ENCODE peak calls at places on chromosomes 5 and 9, in six cellular contexts. D is cardiac muscle cell; P is CD8-positive, alpha-beta T cell; V is fibroblast of the aortic adventitia; G is DND-41; I is WERI-Rb-1. U is an unnamed sample.

GRCh38 chr9:88532320-88532719 is 2.7 kb upstream of the NXNL2 start:
- DNase-seq in D (peak), I (no peak), G (no peak), P (no peak), V (peak), U (no peak)

GRCh38 chr5:76269259-76269958 is 133.7 kb upstream of the IQGAP2 start:
- DNase-seq in P (no peak), I (no peak), D (no peak), G (no peak), V (no peak), U (no peak)

GRCh38 chr9:129253820-129254381 is 75.8 kb upstream of the IER5L start:
- DNase-seq in G (no peak), D (peak), I (no peak), P (no peak), V (peak), U (no peak)

GRCh38 chr5:40480392-40480791 is 199.3 kb upstream of the PTGER4 start:
- DNase-seq in P (no peak), I (no peak), G (no peak), D (no peak), V (no peak), U (no peak)

GRCh38 chr5:98779264-98779877 is 5.9 kb downstream of the RGMB start:
- DNase-seq in G (no peak), P (no peak), D (no peak), V (no peak), I (no peak), U (no peak)

GRCh38 chr9:84371737-84372136 is 31.2 kb upstream of the SLC28A3 start:
- DNase-seq in V (peak), D (peak), I (no peak), P (no peak), G (no peak), U (no peak)

GRCh38 chr9:83656032-83656680 is 33.2 kb downstream of the IDNK start:
- DNase-seq in G (no peak), I (no peak), P (no peak), V (no peak), D (no peak), U (no peak)

GRCh38 chr9:15306068-15306756 is 804 bp downstream of the TTC39B start:
- DNase-seq in P (peak), G (no peak), I (no peak), D (peak), V (peak), U (peak)

GRCh38 chr5:141172381-141173204 is at the start of gene PCDHB7:
- DNase-seq in P (no peak), I (peak), V (peak), G (peak), D (peak), U (no peak)

GRCh38 chr5:177600458-177601018 is 606 bp downstream of the B4GALT7 start:
- DNase-seq in D (peak), P (no peak), V (peak), I (no peak), G (no peak), U (no peak)

GRCh38 chr5:149757186-149757950 is 27.3 kb downstream of the PPARGC1B start:
- DNase-seq in V (no peak), P (no peak), I (no peak), D (no peak), G (no peak), U (no peak)

GRCh38 chr9:106146066-106146840 is 451.9 kb downstream of the TMEM38B start:
- DNase-seq in P (no peak), V (no peak), G (no peak), D (no peak), I (no peak), U (no peak)

GRCh38 chr5:178667685-178668084 is 40.8 kb upstream of the CLK4 start:
- DNase-seq in I (no peak), V (no peak), P (no peak), G (no peak), D (no peak), U (no peak)

GRCh38 chr5:90020575-90021535 is 388.7 kb downstream of the CETN3 start:
- DNase-seq in P (no peak), G (no peak), V (peak), D (peak), I (no peak), U (no peak)

GRCh38 chr9:128203842-128204551 is 818 bp downstream of the DNM1 start:
- DNase-seq in G (peak), D (peak), I (peak), V (peak), P (no peak), U (peak)

GRCh38 chr9:26264709-26265601 is 586.7 kb upstream of the TUSC1 start:
- DNase-seq in G (no peak), D (peak), I (no peak), P (no peak), V (peak), U (no peak)

GRCh38 chr9:118577121-118577520 is 792.1 kb downstream of the BRINP1 start:
- DNase-seq in I (no peak), P (no peak), G (no peak), V (peak), D (peak), U (no peak)

GRCh38 chr9:35691325-35691631 is 1.6 kb upstream of the TPM2 start:
- DNase-seq in V (no peak), G (no peak), I (no peak), P (no peak), D (no peak), U (no peak)

GRCh38 chr5:150931368-150931965 is 26.7 kb upstream of the ZNF300 start:
- DNase-seq in V (no peak), D (peak), I (no peak), G (no peak), P (no peak), U (no peak)

GRCh38 chr5:1003296-1003937 is 5.2 kb upstream of the NKD2 start:
- DNase-seq in D (peak), V (no peak), P (peak), I (peak), G (no peak), U (no peak)

DNA sequence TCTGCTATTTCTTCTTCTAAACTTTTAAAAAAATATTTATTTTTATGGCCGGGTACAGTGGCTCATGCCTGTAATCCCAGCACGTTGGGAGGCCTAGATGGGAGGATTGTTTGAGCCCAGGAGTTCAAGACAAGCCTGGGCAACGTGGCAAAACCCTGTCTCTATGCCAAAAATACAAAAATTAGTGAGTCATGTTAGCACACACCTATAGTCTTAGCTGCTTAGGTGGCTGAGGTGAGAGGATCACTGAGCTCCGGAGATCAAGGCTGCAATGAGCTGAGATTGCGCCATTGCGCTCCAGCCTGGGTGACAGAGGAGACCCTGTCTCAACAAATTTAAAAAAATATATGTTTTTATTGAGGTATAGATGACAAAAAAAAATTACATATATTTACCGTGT is 5.6 kb downstream of the AP3S1 start:
- DNase-seq in P (no peak), D (no peak), G (no peak), V (no peak), I (no peak), U (no peak)
- TF ChIP-seq CTCF in P (no peak), D (no peak), G (no peak), V (no peak), I (no peak), U (no peak)

GRCh38 chr5:142586552-142586951 is 99.3 kb downstream of the FGF1 start:
- DNase-seq in V (no peak), G (no peak), I (no peak), P (no peak), D (no peak), U (no peak)

GRCh38 chr5:142590451-142591240 is 95.2 kb downstream of the FGF1 start:
- DNase-seq in D (no peak), V (no peak), I (no peak), G (no peak), P (no peak), U (no peak)

GRCh38 chr5:142584843-142585242 is 101.0 kb downstream of the FGF1 start:
- DNase-seq in G (no peak), P (no peak), V (peak), I (no peak), D (peak), U (no peak)

GRCh38 chr5:142585451-142585850 is 100.4 kb downstream of the FGF1 start:
- DNase-seq in V (no peak), P (no peak), I (no peak), D (no peak), G (no peak), U (no peak)

DNA sequence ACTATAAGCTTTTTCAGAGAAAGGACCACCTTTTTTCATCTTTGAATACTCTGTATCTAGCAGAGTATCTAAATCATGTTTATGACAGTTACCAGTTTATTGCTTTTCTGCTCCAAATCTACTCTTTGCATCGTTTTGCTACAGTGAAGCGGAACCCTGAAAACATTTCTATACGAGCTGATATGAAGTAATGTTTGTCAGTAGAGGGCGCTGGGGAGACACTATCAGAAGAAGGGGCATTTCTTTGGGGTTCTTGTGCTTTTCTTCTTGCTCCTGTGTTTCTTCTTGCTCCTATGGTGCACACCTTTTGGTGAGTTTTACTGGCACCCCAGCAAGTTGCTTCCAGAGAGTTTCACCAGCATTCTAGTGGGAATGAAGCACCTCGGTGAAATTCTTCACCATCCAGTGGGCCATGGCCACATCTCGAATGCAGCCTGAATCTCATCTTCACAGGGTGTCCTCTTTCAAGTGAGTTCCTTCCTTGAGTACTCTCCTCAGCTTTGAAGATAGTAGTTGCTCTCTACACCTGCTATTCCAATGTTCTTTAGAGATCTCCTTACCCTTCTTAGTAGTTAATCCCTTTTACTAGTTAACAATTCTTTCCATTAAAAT is 98.4 kb downstream of the FGF1 start:
- DNase-seq in P (no peak), D (peak), G (peak), V (peak), I (peak), U (no peak)
- TF ChIP-seq CTCF in P (peak), D (peak), G (peak), V (peak), I (peak), U (no peak)

GRCh38 chr9:122403381-122404002 is 32.7 kb downstream of the PTGS1 start:
- DNase-seq in G (no peak), V (peak), I (no peak), P (no peak), D (no peak), U (no peak)

GRCh38 chr9:122397749-122398148 is 26.9 kb downstream of the PTGS1 start:
- DNase-seq in V (no peak), I (no peak), D (peak), P (no peak), G (no peak), U (no peak)

GRCh38 chr9:122398371-122398924 is 27.6 kb downstream of the PTGS1 start:
- DNase-seq in G (no peak), V (no peak), P (no peak), D (peak), I (no peak), U (no peak)

GRCh38 chr9:122406264-122406890 is 35.6 kb downstream of the PTGS1 start:
- DNase-seq in I (no peak), V (no peak), P (no peak), G (no peak), D (no peak), U (no peak)

GRCh38 chr9:122402403-122403268 is 31.8 kb downstream of the PTGS1 start:
- DNase-seq in V (peak), D (peak), I (no peak), G (no peak), P (no peak), U (no peak)
- TF ChIP-seq CTCF in V (no peak), D (no peak), I (no peak), G (no peak), P (no peak), U (no peak)

GRCh38 chr9:115992834-115993233 is 160.8 kb upstream of the PAPPA start:
- DNase-seq in G (no peak), V (peak), P (no peak), I (no peak), D (no peak), U (no peak)
- TF ChIP-seq CTCF in G (no peak), V (no peak), P (no peak), I (no peak), D (no peak), U (no peak)

DNA sequence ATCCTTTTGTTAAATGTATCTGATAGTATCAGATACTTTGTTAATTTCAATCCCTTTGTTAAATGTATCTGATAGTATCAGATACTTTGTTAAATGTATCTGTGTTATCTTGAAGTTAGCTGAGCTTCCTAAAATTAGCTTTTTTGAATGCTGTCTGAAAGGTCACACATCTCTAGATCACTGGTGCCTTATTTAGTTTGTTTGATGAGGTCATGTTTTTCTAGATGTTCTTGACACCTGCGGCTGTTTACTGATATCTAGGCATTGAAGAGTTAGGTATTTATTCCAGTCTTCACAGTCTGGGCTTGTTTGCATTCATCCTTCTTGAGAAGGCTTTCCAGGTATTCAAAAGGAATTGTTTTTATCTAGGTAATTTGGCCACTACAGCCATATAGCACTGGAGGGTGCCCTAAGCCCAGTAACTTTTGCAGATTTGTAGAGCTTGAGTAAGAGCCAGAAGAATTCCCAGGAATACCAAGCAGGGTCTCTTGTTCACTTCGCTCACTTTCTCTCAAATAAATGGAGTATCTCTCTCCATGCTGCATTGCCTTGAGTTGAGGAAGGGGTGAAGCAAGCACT is 435.4 kb upstream of the GRAMD2B start:
- DNase-seq in V (no peak), I (no peak), P (no peak), G (no peak), D (peak), U (no peak)
- TF ChIP-seq CTCF in V (no peak), I (no peak), P (no peak), G (no peak), D (no peak), U (no peak)

DNA sequence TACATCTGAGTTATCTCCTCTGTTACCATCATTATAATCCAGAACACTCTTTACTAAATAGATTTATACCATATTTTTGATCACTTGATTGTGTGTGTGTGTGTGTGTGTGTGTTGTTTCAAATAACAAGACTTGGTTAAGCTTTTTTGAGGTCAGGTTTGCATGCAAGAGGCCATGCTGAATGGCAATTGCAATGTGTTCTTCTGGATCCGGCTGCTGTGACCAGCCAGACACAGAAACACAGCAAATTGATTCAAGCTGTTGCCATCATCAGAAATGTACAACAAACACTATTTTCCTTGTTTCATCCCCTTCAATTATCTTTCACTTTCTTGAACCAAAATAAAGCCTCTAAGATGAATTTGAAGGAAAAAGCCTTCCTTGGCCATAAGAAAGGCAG is 54.0 kb downstream of the DPYSL3 start:
- DNase-seq in P (no peak), D (no peak), G (no peak), I (no peak), V (peak), U (no peak)
- TF ChIP-seq CTCF in P (no peak), D (no peak), G (no peak), I (no peak), V (no peak), U (no peak)

DNA sequence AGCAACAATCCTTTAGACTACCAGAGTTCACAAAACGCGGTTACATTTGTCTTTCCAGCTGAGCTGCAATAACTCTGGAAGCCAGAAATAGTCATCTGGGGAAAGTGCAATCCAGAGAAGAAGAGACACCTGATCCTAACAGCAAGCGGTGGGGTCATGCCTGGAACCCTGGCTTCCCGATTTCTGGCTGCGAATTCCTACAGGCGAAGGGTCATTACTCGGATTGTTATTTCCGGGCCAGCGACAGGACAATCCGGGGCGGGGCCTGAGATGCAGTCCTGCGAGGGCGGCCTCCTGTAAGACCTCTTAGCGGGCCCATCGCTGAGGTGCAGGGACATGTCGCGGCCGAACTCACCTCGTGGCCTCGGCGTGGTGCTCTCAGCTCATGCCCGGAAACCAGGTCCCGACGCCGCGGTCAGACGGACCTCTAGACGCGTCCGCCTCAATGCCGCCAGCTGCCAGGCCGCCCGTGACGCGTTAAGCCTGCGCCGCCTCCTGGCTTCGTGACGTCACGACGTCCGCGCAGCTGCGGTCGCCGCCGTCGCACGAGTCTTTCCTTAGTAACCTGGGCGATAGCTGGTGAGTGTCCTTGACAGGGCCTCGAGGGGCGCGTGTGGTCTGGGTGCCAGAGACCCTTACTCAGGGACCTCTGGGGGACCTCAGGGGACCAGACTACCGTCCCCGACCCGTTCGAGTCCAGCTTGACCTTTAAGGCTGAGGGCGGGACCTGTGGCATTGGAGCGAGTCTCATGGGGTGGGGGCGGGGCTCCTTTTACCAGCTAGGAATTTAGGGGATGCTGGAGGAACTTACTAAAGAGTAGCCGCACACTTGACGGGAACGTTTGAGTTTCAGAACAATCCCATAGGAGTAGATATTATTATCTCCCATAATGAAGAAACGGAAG is at the start of the genes MRRF and RBM18:
- DNase-seq in V (peak), P (peak), G (peak), I (peak), D (peak), U (peak)
- TF ChIP-seq CTCF in V (no peak), P (no peak), G (no peak), I (peak), D (no peak), U (no peak)

GRCh38 chr9:107246259-107247254 is 36.5 kb upstream of the RAD23B start:
- DNase-seq in G (peak), D (no peak), I (peak), P (no peak), V (no peak), U (no peak)
- TF ChIP-seq CTCF in G (peak), D (peak), I (peak), P (no peak), V (no peak), U (no peak)

GRCh38 chr5:163619951-163620350 is 114.5 kb downstream of the MAT2B start:
- DNase-seq in G (no peak), V (no peak), P (no peak), I (peak), D (no peak), U (no peak)

GRCh38 chr5:163622796-163623195 is 117.4 kb downstream of the MAT2B start:
- DNase-seq in V (no peak), P (no peak), G (no peak), D (no peak), I (no peak), U (no peak)

GRCh38 chr5:163624466-163624865 is 119.0 kb downstream of the MAT2B start:
- DNase-seq in G (no peak), I (no peak), P (no peak), D (no peak), V (no peak), U (no peak)

GRCh38 chr5:163626904-163627434 is 121.5 kb downstream of the MAT2B start:
- DNase-seq in I (no peak), V (no peak), G (no peak), P (no peak), D (no peak), U (no peak)

DNA sequence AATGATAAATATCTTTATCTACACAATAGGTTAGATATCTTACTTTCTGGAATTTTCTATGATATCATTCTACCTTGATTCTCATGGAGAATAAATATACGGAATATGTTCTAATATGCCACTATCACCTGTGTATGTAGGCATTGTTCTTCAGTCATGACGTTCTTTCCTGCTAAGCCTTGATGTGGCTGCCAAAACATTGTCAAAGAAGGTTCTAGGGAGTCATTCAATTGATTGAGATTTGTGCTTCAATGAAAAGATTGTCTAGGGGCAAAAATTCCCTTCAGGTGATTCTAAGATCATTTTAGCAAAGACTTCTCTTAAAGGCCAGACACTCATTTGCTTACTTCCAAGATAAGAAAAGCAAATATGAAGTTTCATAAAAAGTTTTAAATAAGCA is 118.1 kb downstream of the MAT2B start:
- DNase-seq in G (no peak), V (no peak), D (no peak), P (no peak), I (no peak), U (no peak)
- TF ChIP-seq CTCF in G (no peak), V (no peak), D (no peak), P (no peak), I (no peak), U (no peak)

DNA sequence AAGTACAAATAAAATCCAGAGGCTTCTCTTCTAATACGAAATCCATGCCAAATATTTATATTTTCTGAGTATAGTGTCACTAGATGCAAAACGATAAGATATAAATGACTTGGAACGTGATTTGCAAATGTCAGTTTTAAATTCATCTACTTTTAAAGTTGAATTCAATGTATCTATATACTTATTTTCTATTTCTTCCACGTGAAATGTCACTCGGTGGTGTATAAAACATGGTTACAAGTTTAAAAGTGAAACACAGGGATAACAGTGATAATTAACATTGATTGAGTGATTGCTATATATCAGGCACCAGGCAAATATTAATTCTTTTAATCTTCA is 54.8 kb downstream of the HINT1 start:
- DNase-seq in V (no peak), D (no peak), P (no peak), I (no peak), G (no peak), U (no peak)
- TF ChIP-seq CTCF in V (no peak), D (no peak), P (peak), I (no peak), G (no peak), U (no peak)

U was measured in activated B cell treated with CpG ODN at 0.5 μM for 24 hours.